ENCODE peak calls at places on chromosome 3, in nine cellular contexts. D, I, M, U, Q, L, X, A and E are unnamed samples.

GRCh38 chr3:177894021-177894690 is 642.1 kb upstream of the KCNMB2 start:
- DNase-seq in D (no peak), I (no peak), M (no peak), U (no peak), Q (no peak), L (no peak), X (no peak), A (no peak), E (no peak)

GRCh38 chr3:186598108-186598784 is 14.6 kb upstream of the AHSG start:
- DNase-seq in D (no peak), I (no peak), M (peak), U (peak), Q (no peak), L (peak), X (peak), A (peak), E (no peak)

GRCh38 chr3:69425249-69425648 is 39.4 kb upstream of the FRMD4B start:
- DNase-seq in D (peak), I (no peak), M (no peak), U (peak), Q (peak), L (no peak), X (peak), A (no peak), E (peak)

GRCh38 chr3:101950985-101951733 is 101.8 kb downstream of the NFKBIZ start:
- DNase-seq in D (no peak), I (no peak), M (no peak), U (no peak), Q (no peak), L (no peak), X (no peak), A (no peak), E (no peak)

GRCh38 chr3:56054827-56055226 is 413.4 kb downstream of the ERC2 start:
- DNase-seq in D (peak), I (no peak), M (no peak), U (no peak), Q (no peak), L (no peak), X (no peak), A (no peak), E (no peak)

GRCh38 chr3:150449169-150449721 is 41.1 kb downstream of the TSC22D2 start:
- DNase-seq in D (no peak), I (no peak), M (no peak), U (no peak), Q (no peak), L (no peak), X (no peak), A (no peak), E (no peak)

GRCh38 chr3:85377115-85377514 is 418.3 kb downstream of the CADM2 start:
- DNase-seq in D (no peak), I (no peak), M (no peak), U (no peak), Q (no peak), L (no peak), X (no peak), A (no peak), E (no peak)

GRCh38 chr3:190003730-190004129 is 117.0 kb downstream of the P3H2 start:
- DNase-seq in D (no peak), I (no peak), M (peak), U (no peak), Q (no peak), L (no peak), X (no peak), A (no peak), E (no peak)

GRCh38 chr3:37072892-37073291 is 79.6 kb downstream of the MLH1 start:
- DNase-seq in D (no peak), I (no peak), M (no peak), U (no peak), Q (no peak), L (no peak), X (peak), A (no peak), E (peak)

GRCh38 chr3:43445820-43446219 is 159.5 kb downstream of the SNRK start:
- DNase-seq in D (peak), I (no peak), M (no peak), U (peak), Q (no peak), L (no peak), X (no peak), A (no peak), E (no peak)

GRCh38 chr3:114519415-114519814 is 225.6 kb downstream of the TIGIT start:
- DNase-seq in D (peak), I (no peak), M (peak), U (peak), Q (no peak), L (no peak), X (peak), A (no peak), E (no peak)

GRCh38 chr3:75136100-75136897 is 521.8 kb upstream of the CNTN3 start:
- DNase-seq in D (no peak), I (no peak), M (no peak), U (no peak), Q (no peak), L (no peak), X (peak), A (no peak), E (no peak)

GRCh38 chr3:138479355-138479964 is 45.0 kb downstream of the ESYT3 start:
- DNase-seq in D (peak), I (no peak), M (no peak), U (peak), Q (peak), L (no peak), X (peak), A (no peak), E (peak)

GRCh38 chr3:12751548-12751947 is 7.5 kb downstream of the TMEM40 start:
- DNase-seq in D (no peak), I (no peak), M (no peak), U (no peak), Q (no peak), L (no peak), X (no peak), A (no peak), E (no peak)

GRCh38 chr3:32469151-32469874 is 33.3 kb downstream of the CMTM6 start:
- DNase-seq in D (no peak), I (no peak), M (no peak), U (no peak), Q (no peak), L (no peak), X (no peak), A (no peak), E (no peak)

GRCh38 chr3:63824309-63824708 is 5.2 kb downstream of the C3orf49 start:
- DNase-seq in D (no peak), I (no peak), M (no peak), U (no peak), Q (no peak), L (no peak), X (no peak), A (no peak), E (no peak)

GRCh38 chr3:134347516-134347915 is 26.7 kb downstream of the AMOTL2 start:
- DNase-seq in D (no peak), I (no peak), M (no peak), U (no peak), Q (no peak), L (no peak), X (no peak), A (no peak), E (no peak)

GRCh38 chr3:184378650-184379374 is 805 bp upstream of the THPO start:
- DNase-seq in D (no peak), I (peak), M (no peak), U (no peak), Q (no peak), L (no peak), X (no peak), A (no peak), E (no peak)

GRCh38 chr3:30299674-30300423 is 306.6 kb upstream of the TGFBR2 start:
- DNase-seq in D (no peak), I (no peak), M (no peak), U (no peak), Q (no peak), L (no peak), X (no peak), A (no peak), E (no peak)

GRCh38 chr3:108183178-108183577 is 39.0 kb downstream of the IFT57 start:
- DNase-seq in D (no peak), I (no peak), M (no peak), U (no peak), Q (no peak), L (no peak), X (no peak), A (no peak), E (no peak)

GRCh38 chr3:66860771-66861170 is 137.3 kb upstream of the KBTBD8 start:
- DNase-seq in D (no peak), I (no peak), M (no peak), U (no peak), Q (no peak), L (no peak), X (no peak), A (no peak), E (no peak)

GRCh38 chr3:129606522-129607390 is at the start of gene PLXND1:
- DNase-seq in D (peak), I (peak), M (no peak), U (peak), Q (peak), L (peak), X (peak), A (peak), E (peak)

GRCh38 chr3:135161425-135161824 is 366.4 kb downstream of the EPHB1 start:
- DNase-seq in D (peak), I (no peak), M (no peak), U (peak), Q (no peak), L (no peak), X (no peak), A (no peak), E (no peak)

GRCh38 chr3:44883999-44884431 is 9.6 kb downstream of the TGM4 start:
- DNase-seq in D (no peak), I (no peak), M (peak), U (no peak), Q (no peak), L (no peak), X (peak), A (no peak), E (no peak)

GRCh38 chr3:27888562-27888961 is 166.4 kb upstream of the EOMES start:
- DNase-seq in D (peak), I (no peak), M (no peak), U (no peak), Q (no peak), L (no peak), X (no peak), A (no peak), E (no peak)

GRCh38 chr3:159987291-159987711 is 1.3 kb upstream of the IL12A start:
- DNase-seq in D (peak), I (no peak), M (peak), U (peak), Q (no peak), L (no peak), X (no peak), A (no peak), E (no peak)

GRCh38 chr3:15161113-15161512 is 44.9 kb upstream of the CAPN7 start:
- DNase-seq in D (no peak), I (no peak), M (no peak), U (no peak), Q (no peak), L (no peak), X (no peak), A (no peak), E (no peak)

GRCh38 chr3:148126962-148127361 is 570.7 kb upstream of the AGTR1 start:
- DNase-seq in D (no peak), I (no peak), M (no peak), U (no peak), Q (no peak), L (no peak), X (no peak), A (no peak), E (no peak)

GRCh38 chr3:128425846-128426127 is 40.9 kb downstream of the DNAJB8 start:
- DNase-seq in D (no peak), I (no peak), M (no peak), U (no peak), Q (no peak), L (no peak), X (no peak), A (no peak), E (no peak)

GRCh38 chr3:21433751-21434150 is 317.3 kb downstream of the ZNF385D start:
- DNase-seq in D (no peak), I (no peak), M (no peak), U (no peak), Q (no peak), L (no peak), X (no peak), A (no peak), E (no peak)

GRCh38 chr3:11077466-11077865 is 76.8 kb upstream of the HRH1 start:
- DNase-seq in D (no peak), I (no peak), M (no peak), U (no peak), Q (no peak), L (no peak), X (no peak), A (no peak), E (no peak)

GRCh38 chr3:160982497-160982896 is 122.7 kb downstream of the B3GALNT1 start:
- DNase-seq in D (no peak), I (no peak), M (no peak), U (no peak), Q (no peak), L (no peak), X (no peak), A (no peak), E (no peak)

GRCh38 chr3:128369106-128369708 is 97.5 kb downstream of the DNAJB8 start:
- DNase-seq in D (no peak), I (no peak), M (no peak), U (no peak), Q (no peak), L (peak), X (no peak), A (no peak), E (no peak)

GRCh38 chr3:149291178-149291577 is 42.3 kb downstream of the TM4SF18 start:
- DNase-seq in D (peak), I (no peak), M (no peak), U (no peak), Q (peak), L (no peak), X (no peak), A (no peak), E (peak)

GRCh38 chr3:103388214-103388613 is 953.4 kb downstream of the ZPLD1 start:
- DNase-seq in D (no peak), I (no peak), M (no peak), U (no peak), Q (no peak), L (no peak), X (no peak), A (no peak), E (no peak)

GRCh38 chr3:14634763-14635400 is 16.7 kb upstream of the CCDC174 start:
- DNase-seq in D (no peak), I (no peak), M (no peak), U (no peak), Q (no peak), L (no peak), X (no peak), A (no peak), E (no peak)

GRCh38 chr3:166111562-166111961 is 274.3 kb upstream of the BCHE start:
- DNase-seq in D (no peak), I (no peak), M (no peak), U (no peak), Q (no peak), L (no peak), X (no peak), A (no peak), E (no peak)

GRCh38 chr3:141875374-141875892 is 1.0 kb upstream of the ATP1B3 start:
- DNase-seq in D (peak), I (peak), M (no peak), U (peak), Q (peak), L (peak), X (peak), A (peak), E (peak)
- TF ChIP-seq CTCF in D (peak), I (peak), M (peak), U (peak), Q (peak), L (peak), X (peak), A (peak), E (peak)

GRCh38 chr3:9957214-9957613 is 5.0 kb upstream of the PRRT3 start:
- DNase-seq in D (no peak), I (no peak), M (no peak), U (no peak), Q (no peak), L (no peak), X (no peak), A (no peak), E (no peak)
- TF ChIP-seq CTCF in D (peak), I (no peak), M (peak), U (peak), Q (no peak), L (no peak), X (no peak), A (no peak), E (no peak)

DNA sequence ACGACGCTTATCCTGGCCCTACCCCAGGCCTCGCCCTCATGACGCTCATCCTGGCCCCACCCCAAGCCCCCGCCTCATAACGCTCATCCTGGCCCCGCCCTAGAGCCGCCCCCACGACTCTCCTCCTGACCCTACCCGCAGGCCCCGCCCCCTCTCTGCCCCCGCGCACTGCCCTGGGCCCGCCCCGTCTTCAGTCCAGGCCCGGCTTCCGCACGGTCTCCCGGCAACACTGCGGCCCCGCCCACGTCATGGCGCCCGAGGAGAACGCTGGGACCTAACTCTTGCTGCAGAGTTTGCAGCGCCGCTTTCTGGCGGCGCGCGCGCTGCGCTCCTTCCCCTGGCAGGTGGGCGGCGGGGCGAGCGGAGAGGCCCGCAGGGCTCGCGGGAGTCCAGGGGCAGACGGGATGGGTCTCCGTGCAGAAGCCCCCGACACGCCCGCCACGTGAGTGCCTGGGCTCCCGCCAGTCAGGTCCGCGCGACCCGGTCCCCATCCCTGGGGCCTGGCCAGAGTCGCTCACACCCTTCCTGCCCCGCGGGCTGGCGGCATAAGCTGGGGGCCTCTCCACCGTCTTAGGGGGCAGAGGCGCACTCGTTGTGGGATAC is 52.5 kb upstream of the ROPN1B start:
- DNase-seq in D (peak), I (peak), M (peak), U (peak), Q (peak), L (no peak), X (peak), A (peak), E (no peak)
- TF ChIP-seq CTCF in D (peak), I (no peak), M (peak), U (peak), Q (peak), L (peak), X (peak), A (no peak), E (no peak)

GRCh38 chr3:127366383-127366782 is 78.5 kb upstream of the PRR20G start:
- DNase-seq in D (peak), I (no peak), M (no peak), U (peak), Q (no peak), L (no peak), X (no peak), A (no peak), E (no peak)
- TF ChIP-seq CTCF in D (no peak), I (no peak), M (peak), U (peak), Q (no peak), L (no peak), X (no peak), A (no peak), E (no peak)

DNA sequence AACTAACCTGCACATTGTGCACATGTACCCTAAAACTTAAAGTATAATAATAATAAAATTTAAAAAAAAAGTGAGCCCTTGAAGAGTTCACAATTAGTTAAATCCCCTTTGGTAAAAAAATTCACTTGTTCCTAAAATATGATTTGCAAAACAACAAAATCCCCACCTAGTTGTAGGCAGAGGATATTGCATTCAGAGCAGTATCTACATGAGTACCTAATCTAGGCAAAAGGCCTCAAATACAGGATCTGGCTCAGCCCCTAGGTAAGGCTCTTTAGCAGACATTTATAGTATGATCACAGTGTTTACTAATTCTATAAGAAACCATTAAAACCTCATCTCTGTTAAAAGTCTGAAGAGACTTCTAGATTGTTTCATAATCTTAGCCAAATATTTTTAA is 89.3 kb upstream of the CCDC80 start:
- DNase-seq in D (no peak), I (no peak), M (no peak), U (no peak), Q (no peak), L (no peak), X (no peak), A (no peak), E (no peak)
- TF ChIP-seq CTCF in D (no peak), I (no peak), M (peak), U (peak), Q (no peak), L (no peak), X (no peak), A (no peak), E (no peak)